ENCODE peak calls at places on chromosome 3, in five cellular contexts. L is heart left ventricle, I is sigmoid colon, J is uterus, X is fibroblast of lung. B is an unnamed sample.

GRCh38 chr3:11238057-11238456 is 34.1 kb upstream of the ATG7 start:
- DNase-seq in L (no peak), I (no peak), J (no peak), X (peak; percentile 97), B (no peak)

GRCh38 chr3:128318275-128318920 is 148.3 kb downstream of the DNAJB8 start:
- DNase-seq in L (no peak), I (peak; percentile 33), J (no peak), X (no peak), B (no peak)

GRCh38 chr3:66536791-66537190 is 36.0 kb upstream of the LRIG1 start:
- DNase-seq in L (no peak), I (no peak), J (no peak), X (no peak), B (no peak)

GRCh38 chr3:187319699-187320302 is 28.3 kb upstream of the MASP1 start:
- DNase-seq in L (peak; percentile 68), I (peak; percentile 81), J (peak; percentile 72), X (peak; percentile 48), B (peak; percentile 64)

GRCh38 chr3:65625310-65625709 is 413.4 kb downstream of the MAGI1 start:
- DNase-seq in L (no peak), I (no peak), J (no peak), X (no peak), B (no peak)

GRCh38 chr3:8656240-8656639 is 11.6 kb upstream of the SSUH2 start:
- DNase-seq in L (no peak), I (no peak), J (no peak), X (no peak), B (no peak)

GRCh38 chr3:150349314-150350097 is 58.6 kb upstream of the TSC22D2 start:
- DNase-seq in L (peak; percentile 76), I (peak; percentile 70), J (no peak), X (peak; percentile 55), B (peak; percentile 90)

GRCh38 chr3:179454887-179455286 is 3.6 kb upstream of the GNB4 start:
- DNase-seq in L (no peak), I (no peak), J (no peak), X (peak; percentile 18), B (no peak)

GRCh38 chr3:64728994-64729393 is 41.2 kb upstream of the ADAMTS9 start:
- DNase-seq in L (peak; percentile 13), I (no peak), J (no peak), X (no peak), B (no peak)

GRCh38 chr3:53346514-53346913 is 829 bp downstream of the DCP1A start:
- DNase-seq in L (no peak), I (no peak), J (no peak), X (peak; percentile 29), B (no peak)

GRCh38 chr3:126474498-126475410 is 937 bp downstream of the ZXDC start:
- DNase-seq in L (peak; percentile 34), I (peak; percentile 77), J (peak; percentile 37), X (peak; percentile 53), B (peak; percentile 44)

GRCh38 chr3:163951397-163951987 is 1126.8 kb downstream of the SI start:
- DNase-seq in L (no peak), I (no peak), J (no peak), X (no peak), B (no peak)

GRCh38 chr3:191143224-191143623 is 55.8 kb upstream of the OSTN start:
- DNase-seq in L (no peak), I (no peak), J (no peak), X (no peak), B (no peak)

GRCh38 chr3:186107148-186108105 is 1.5 kb downstream of the ETV5 start:
- DNase-seq in L (peak; percentile 55), I (peak; percentile 76), J (peak; percentile 60), X (peak; percentile 80), B (peak; percentile 84)

GRCh38 chr3:197466586-197467399 is 89.0 kb downstream of the BDH1 start:
- DNase-seq in L (no peak), I (no peak), J (no peak), X (peak; percentile 78), B (peak; percentile 27)

GRCh38 chr3:59245300-59245878 is 195.6 kb upstream of the CFAP20DC start:
- DNase-seq in L (no peak), I (no peak), J (peak; percentile 29), X (peak; percentile 76), B (no peak)
- H3K4me3 ChIP-seq in L (no peak overlapping the region), I (no peak overlapping the region), J (no peak overlapping the region), X (no peak overlapping the region), B (no peak overlapping the region)

GRCh38 chr3:10099030-10099429 is 9.0 kb downstream of the FANCD2OS start:
- DNase-seq in L (no peak), I (no peak), J (no peak), X (no peak), B (no peak)
- H3K36me3 ChIP-seq in L (no peaks in the 10 kb centered on the region), I (no peaks in the 10 kb centered on the region), J (no peaks in the 10 kb centered on the region), X (peaks cover 2% of the 10 kb centered on the region), B (peaks cover 2% of the 10 kb centered on the region)

GRCh38 chr3:138114988-138115971 is at the start of gene DZIP1L:
- DNase-seq in L (peak; percentile 71), I (peak; percentile 86), J (peak; percentile 66), X (peak; percentile 79), B (peak; percentile 86)
- H3K4me3 ChIP-seq in L (peak within 1 kb of the TSS; percentile 84), I (peak within 1 kb of the TSS; percentile 84), J (peak within 1 kb of the TSS; percentile 95), X (peak within 1 kb of the TSS; percentile 86), B (peak within 1 kb of the TSS; percentile 92)

GRCh38 chr3:44932986-44933944 is 42.7 kb downstream of the ZDHHC3 start:
- DNase-seq in L (no peak), I (no peak), J (no peak), X (no peak), B (no peak)
- H3K36me3 ChIP-seq in L (peaks cover 79% of the 10 kb centered on the region), I (peaks cover 39% of the 10 kb centered on the region), J (no peaks in the 10 kb centered on the region), X (peaks cover 18% of the 10 kb centered on the region), B (no peaks in the 10 kb centered on the region)

GRCh38 chr3:61639991-61640390 is 78.6 kb downstream of the PTPRG start:
- DNase-seq in L (no peak), I (no peak), J (no peak), X (no peak), B (no peak)

GRCh38 chr3:61634678-61635077 is 73.3 kb downstream of the PTPRG start:
- DNase-seq in L (no peak), I (no peak), J (no peak), X (no peak), B (no peak)

GRCh38 chr3:61637088-61638051 is 76.0 kb downstream of the PTPRG start:
- DNase-seq in L (peak; percentile 22), I (peak; percentile 75), J (peak; percentile 17), X (peak; percentile 60), B (no peak)

DNA sequence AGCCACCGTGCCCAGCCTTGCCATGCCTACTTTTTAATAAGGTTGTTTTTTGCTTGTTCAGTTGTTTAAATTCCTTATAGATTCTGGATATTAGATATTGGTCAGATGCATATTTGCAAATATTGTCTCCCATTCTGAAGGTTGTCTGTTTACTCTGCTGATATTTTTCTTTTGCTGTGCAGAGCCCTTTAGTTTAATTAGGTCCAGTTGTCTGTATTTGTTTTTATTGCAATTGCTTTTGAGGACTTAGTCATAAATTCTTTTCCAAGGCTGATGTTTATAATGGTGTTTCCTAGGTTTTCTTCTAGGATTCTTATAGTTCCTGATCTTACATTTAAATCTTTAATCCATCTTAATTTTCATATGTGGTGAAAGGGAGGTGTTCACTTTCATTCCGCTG is 77.3 kb downstream of the PTPRG start:
- DNase-seq in L (no peak), I (no peak), J (no peak), X (peak; percentile 32), B (no peak)
- H3K4me3 ChIP-seq in L (no peak overlapping the region), I (no peak overlapping the region), J (no peak overlapping the region), X (no peak overlapping the region), B (no peak overlapping the region)

GRCh38 chr3:48970568-48970967 is 19.5 kb upstream of the P4HTM start:
- DNase-seq in L (no peak), I (no peak), J (no peak), X (no peak), B (no peak)

GRCh38 chr3:48979451-48979850 is 10.6 kb upstream of the P4HTM start:
- DNase-seq in L (no peak), I (no peak), J (no peak), X (no peak), B (no peak)

DNA sequence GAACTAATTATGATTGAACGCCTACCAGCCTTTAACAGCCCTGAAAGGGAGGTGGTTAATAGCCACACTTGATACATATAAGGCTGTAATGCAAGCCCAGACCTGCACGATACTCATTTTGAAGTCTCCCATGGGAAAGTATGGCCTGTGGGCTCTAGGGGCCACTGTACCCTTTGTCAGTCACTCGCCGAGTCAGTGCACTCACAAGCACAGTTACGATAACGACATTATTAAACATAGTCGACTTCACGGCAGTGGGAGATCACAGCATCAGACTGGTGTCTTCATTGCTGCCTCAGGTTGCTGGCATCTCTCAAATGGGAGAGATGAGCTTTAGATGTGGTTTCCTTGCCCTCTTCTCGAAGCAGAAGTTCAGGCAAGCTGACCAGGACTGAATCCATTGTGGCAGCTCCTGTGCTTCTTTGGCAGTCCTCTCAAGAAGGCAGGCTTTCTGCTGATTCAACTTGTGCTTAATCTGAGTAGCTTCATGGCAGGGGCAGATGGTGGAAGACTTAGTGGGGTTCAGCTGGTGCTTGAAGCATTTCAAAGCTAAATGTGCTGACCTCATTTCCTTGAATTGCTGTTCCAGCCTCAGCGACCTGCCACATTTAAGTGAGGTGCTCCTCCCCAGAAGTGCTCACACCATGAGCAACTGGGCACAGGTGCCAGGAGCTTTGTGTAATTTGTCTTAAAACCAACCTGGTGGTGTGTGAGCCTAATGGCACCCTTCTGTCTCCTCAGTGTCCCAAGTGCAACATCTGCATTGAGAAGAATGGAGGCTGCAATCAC is 15.8 kb upstream of the P4HTM start:
- DNase-seq in L (no peak), I (no peak), J (no peak), X (no peak), B (no peak)
- H3K36me3 ChIP-seq in L (peaks cover 99% of the 10 kb centered on the region), I (peaks cover 91% of the 10 kb centered on the region), J (no peaks in the 10 kb centered on the region), X (peaks cover 19% of the 10 kb centered on the region), B (peaks cover 27% of the 10 kb centered on the region)

GRCh38 chr3:56990295-56991015 is 70.0 kb upstream of the SPATA12 start:
- DNase-seq in L (no peak), I (no peak), J (no peak), X (no peak), B (no peak)
- H3K4me3 ChIP-seq in L (no peak overlapping the region), I (no peak overlapping the region), J (no peak overlapping the region), X (no peak overlapping the region), B (no peak overlapping the region)

GRCh38 chr3:25620508-25620907 is 44.2 kb downstream of the TOP2B start:
- DNase-seq in L (no peak), I (no peak), J (no peak), X (no peak), B (no peak)

GRCh38 chr3:25621087-25621486 is 43.6 kb downstream of the TOP2B start:
- DNase-seq in L (no peak), I (no peak), J (no peak), X (no peak), B (no peak)

GRCh38 chr3:25618043-25618442 is 46.7 kb downstream of the TOP2B start:
- DNase-seq in L (no peak), I (no peak), J (no peak), X (no peak), B (no peak)
- H3K36me3 ChIP-seq in L (peaks cover 100% of the 10 kb centered on the region), I (peaks cover 12% of the 10 kb centered on the region), J (no peaks in the 10 kb centered on the region), X (no peaks in the 10 kb centered on the region), B (peaks cover 11% of the 10 kb centered on the region)

B was measured in MG63.